ENCODE peak calls at places on chromosomes 2 and 18, in eight cellular contexts. One of them, this sample, is unnamed.

GRCh38 chr2:101151141-101151858 is at the start of gene TBC1D8:
- DNase-seq in progenitor cell of endocrine pancreas: peak
- DNase-seq in AG04450: peak
- DNase-seq in AG04449: no peak
- DNase-seq in fibroblast of lung: peak
- DNase-seq in coronary artery: peak
- DNase-seq in PC-3: peak
- DNase-seq in H9: peak
- DNase-seq in this sample: peak

GRCh38 chr2:121804997-121805766 is 49.7 kb downstream of the TSN start:
- DNase-seq in progenitor cell of endocrine pancreas: no peak
- DNase-seq in AG04450: no peak
- DNase-seq in AG04449: no peak
- DNase-seq in fibroblast of lung: no peak
- DNase-seq in coronary artery: no peak
- DNase-seq in PC-3: no peak
- DNase-seq in H9: no peak
- DNase-seq in this sample: no peak

GRCh38 chr2:159902722-159903121 is 104.7 kb upstream of the CD302 start:
- DNase-seq in progenitor cell of endocrine pancreas: no peak
- DNase-seq in AG04450: no peak
- DNase-seq in AG04449: no peak
- DNase-seq in fibroblast of lung: no peak
- DNase-seq in coronary artery: no peak
- DNase-seq in PC-3: no peak
- DNase-seq in H9: no peak
- DNase-seq in this sample: no peak

GRCh38 chr2:133266075-133266925 is 302.0 kb downstream of the NCKAP5 start:
- DNase-seq in progenitor cell of endocrine pancreas: peak
- DNase-seq in AG04450: no peak
- DNase-seq in AG04449: no peak
- DNase-seq in fibroblast of lung: peak
- DNase-seq in coronary artery: no peak
- DNase-seq in PC-3: peak
- DNase-seq in H9: peak
- DNase-seq in this sample: no peak

GRCh38 chr2:234204480-234204879 is 154.0 kb downstream of the SPP2 start:
- DNase-seq in progenitor cell of endocrine pancreas: no peak
- DNase-seq in AG04450: no peak
- DNase-seq in AG04449: no peak
- DNase-seq in fibroblast of lung: peak
- DNase-seq in coronary artery: no peak
- DNase-seq in PC-3: peak
- DNase-seq in H9: no peak
- DNase-seq in this sample: no peak

GRCh38 chr2:182070736-182071135 is 85.1 kb downstream of the PPP1R1C start:
- DNase-seq in progenitor cell of endocrine pancreas: no peak
- DNase-seq in AG04450: no peak
- DNase-seq in AG04449: no peak
- DNase-seq in fibroblast of lung: no peak
- DNase-seq in coronary artery: no peak
- DNase-seq in PC-3: no peak
- DNase-seq in H9: no peak
- DNase-seq in this sample: no peak

GRCh38 chr2:231605607-231606091 is 13.0 kb downstream of the TEX44 start:
- DNase-seq in progenitor cell of endocrine pancreas: no peak
- DNase-seq in AG04450: no peak
- DNase-seq in AG04449: no peak
- DNase-seq in fibroblast of lung: no peak
- DNase-seq in coronary artery: peak
- DNase-seq in PC-3: no peak
- DNase-seq in H9: no peak
- DNase-seq in this sample: no peak

GRCh38 chr2:80050246-80050645 is 254.3 kb downstream of the LRRTM1 start:
- DNase-seq in progenitor cell of endocrine pancreas: no peak
- DNase-seq in AG04450: no peak
- DNase-seq in AG04449: no peak
- DNase-seq in fibroblast of lung: no peak
- DNase-seq in coronary artery: no peak
- DNase-seq in PC-3: no peak
- DNase-seq in H9: no peak
- DNase-seq in this sample: no peak

GRCh38 chr18:51447351-51447896 is 249.9 kb upstream of the MEX3C start:
- DNase-seq in progenitor cell of endocrine pancreas: no peak
- DNase-seq in AG04450: no peak
- DNase-seq in AG04449: no peak
- DNase-seq in fibroblast of lung: no peak
- DNase-seq in coronary artery: no peak
- DNase-seq in PC-3: no peak
- DNase-seq in H9: peak
- DNase-seq in this sample: no peak

GRCh38 chr18:35040988-35041751 is at the start of gene MAPRE2:
- DNase-seq in progenitor cell of endocrine pancreas: peak
- DNase-seq in AG04450: peak
- DNase-seq in AG04449: peak
- DNase-seq in fibroblast of lung: peak
- DNase-seq in coronary artery: peak
- DNase-seq in PC-3: peak
- DNase-seq in H9: peak
- DNase-seq in this sample: peak
- TF ChIP-seq CTCF in progenitor cell of endocrine pancreas: no peak
- TF ChIP-seq CTCF in AG04450: no peak
- TF ChIP-seq CTCF in AG04449: no peak
- TF ChIP-seq CTCF in fibroblast of lung: no peak
- TF ChIP-seq CTCF in coronary artery: no peak
- TF ChIP-seq CTCF in PC-3: no peak
- TF ChIP-seq CTCF in H9: no peak
- TF ChIP-seq CTCF in this sample: peak

GRCh38 chr2:136058262-136058661 is 59.7 kb downstream of the CXCR4 start:
- DNase-seq in progenitor cell of endocrine pancreas: no peak
- DNase-seq in AG04450: no peak
- DNase-seq in AG04449: no peak
- DNase-seq in fibroblast of lung: no peak
- DNase-seq in coronary artery: no peak
- DNase-seq in PC-3: no peak
- DNase-seq in H9: no peak
- DNase-seq in this sample: no peak

GRCh38 chr2:136057023-136057801 is 60.7 kb downstream of the CXCR4 start:
- DNase-seq in progenitor cell of endocrine pancreas: no peak
- DNase-seq in AG04450: no peak
- DNase-seq in AG04449: no peak
- DNase-seq in fibroblast of lung: no peak
- DNase-seq in coronary artery: no peak
- DNase-seq in PC-3: no peak
- DNase-seq in H9: no peak
- DNase-seq in this sample: no peak

GRCh38 chr2:136054856-136055255 is 63.1 kb downstream of the CXCR4 start:
- DNase-seq in progenitor cell of endocrine pancreas: no peak
- DNase-seq in AG04450: no peak
- DNase-seq in AG04449: no peak
- DNase-seq in fibroblast of lung: no peak
- DNase-seq in coronary artery: no peak
- DNase-seq in PC-3: no peak
- DNase-seq in H9: no peak
- DNase-seq in this sample: no peak

GRCh38 chr2:136057802-136058140 is 60.2 kb downstream of the CXCR4 start:
- DNase-seq in progenitor cell of endocrine pancreas: no peak
- DNase-seq in AG04450: no peak
- DNase-seq in AG04449: no peak
- DNase-seq in fibroblast of lung: no peak
- DNase-seq in coronary artery: no peak
- DNase-seq in PC-3: no peak
- DNase-seq in H9: no peak
- DNase-seq in this sample: no peak

GRCh38 chr2:136056077-136056688 is 61.8 kb downstream of the CXCR4 start:
- DNase-seq in progenitor cell of endocrine pancreas: no peak
- DNase-seq in AG04450: no peak
- DNase-seq in AG04449: no peak
- DNase-seq in fibroblast of lung: no peak
- DNase-seq in coronary artery: no peak
- DNase-seq in PC-3: no peak
- DNase-seq in H9: no peak
- DNase-seq in this sample: no peak
- TF ChIP-seq CTCF in progenitor cell of endocrine pancreas: no peak
- TF ChIP-seq CTCF in AG04450: no peak
- TF ChIP-seq CTCF in AG04449: no peak
- TF ChIP-seq CTCF in fibroblast of lung: no peak
- TF ChIP-seq CTCF in coronary artery: no peak
- TF ChIP-seq CTCF in PC-3: no peak
- TF ChIP-seq CTCF in H9: no peak
- TF ChIP-seq CTCF in this sample: no peak

DNA sequence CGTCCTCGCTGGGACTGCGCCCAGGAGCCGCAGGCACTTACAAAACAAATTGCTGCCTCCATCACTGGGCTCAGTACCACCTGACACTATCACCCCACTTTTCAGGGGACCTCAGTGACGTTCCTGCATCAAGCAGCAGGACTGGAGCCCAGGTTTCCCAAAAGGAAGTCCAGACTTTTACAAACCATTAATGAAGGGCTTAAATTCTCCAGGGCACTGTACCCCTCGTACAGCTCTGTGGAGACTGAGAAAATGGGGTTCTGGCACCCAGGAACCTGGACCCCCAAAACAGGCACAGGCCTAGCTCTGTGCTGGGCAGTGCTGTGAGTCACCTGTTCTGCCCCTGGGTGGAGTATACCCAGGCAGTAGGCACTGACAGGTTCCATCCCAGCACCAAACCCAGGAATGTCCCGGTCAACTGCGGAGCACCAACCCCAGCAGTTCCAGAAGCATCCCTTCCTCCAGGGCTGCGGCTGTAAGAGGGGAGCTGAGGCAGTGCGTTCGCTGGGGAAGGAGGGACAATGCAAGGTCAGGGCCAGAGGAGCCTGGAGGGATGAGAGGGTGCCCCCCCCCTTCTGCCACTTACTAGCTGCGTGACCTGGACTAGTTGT is 24.6 kb upstream of the NOTO start:
- DNase-seq in progenitor cell of endocrine pancreas: no peak
- DNase-seq in AG04450: no peak
- DNase-seq in AG04449: no peak
- DNase-seq in fibroblast of lung: no peak
- DNase-seq in coronary artery: no peak
- DNase-seq in PC-3: no peak
- DNase-seq in H9: peak
- DNase-seq in this sample: no peak
- TF ChIP-seq CTCF in progenitor cell of endocrine pancreas: no peak
- TF ChIP-seq CTCF in AG04450: no peak
- TF ChIP-seq CTCF in AG04449: no peak
- TF ChIP-seq CTCF in fibroblast of lung: no peak
- TF ChIP-seq CTCF in coronary artery: no peak
- TF ChIP-seq CTCF in PC-3: peak
- TF ChIP-seq CTCF in H9: peak
- TF ChIP-seq CTCF in this sample: peak

GRCh38 chr2:75574106-75574505 is 13.4 kb upstream of the EVA1A start:
- DNase-seq in progenitor cell of endocrine pancreas: no peak
- DNase-seq in AG04450: no peak
- DNase-seq in AG04449: no peak
- DNase-seq in fibroblast of lung: no peak
- DNase-seq in coronary artery: no peak
- DNase-seq in PC-3: peak
- DNase-seq in H9: no peak
- DNase-seq in this sample: no peak
- TF ChIP-seq CTCF in progenitor cell of endocrine pancreas: no peak
- TF ChIP-seq CTCF in AG04450: no peak
- TF ChIP-seq CTCF in AG04449: peak
- TF ChIP-seq CTCF in fibroblast of lung: no peak
- TF ChIP-seq CTCF in coronary artery: no peak
- TF ChIP-seq CTCF in PC-3: peak
- TF ChIP-seq CTCF in H9: peak
- TF ChIP-seq CTCF in this sample: no peak

GRCh38 chr2:25018681-25019080 is 23.2 kb upstream of the EFR3B start:
- DNase-seq in progenitor cell of endocrine pancreas: no peak
- DNase-seq in AG04450: no peak
- DNase-seq in AG04449: no peak
- DNase-seq in fibroblast of lung: no peak
- DNase-seq in coronary artery: no peak
- DNase-seq in PC-3: no peak
- DNase-seq in H9: no peak
- DNase-seq in this sample: no peak
- TF ChIP-seq CTCF in progenitor cell of endocrine pancreas: no peak
- TF ChIP-seq CTCF in AG04450: no peak
- TF ChIP-seq CTCF in AG04449: no peak
- TF ChIP-seq CTCF in fibroblast of lung: no peak
- TF ChIP-seq CTCF in coronary artery: no peak
- TF ChIP-seq CTCF in PC-3: no peak
- TF ChIP-seq CTCF in H9: no peak
- TF ChIP-seq CTCF in this sample: no peak

DNA sequence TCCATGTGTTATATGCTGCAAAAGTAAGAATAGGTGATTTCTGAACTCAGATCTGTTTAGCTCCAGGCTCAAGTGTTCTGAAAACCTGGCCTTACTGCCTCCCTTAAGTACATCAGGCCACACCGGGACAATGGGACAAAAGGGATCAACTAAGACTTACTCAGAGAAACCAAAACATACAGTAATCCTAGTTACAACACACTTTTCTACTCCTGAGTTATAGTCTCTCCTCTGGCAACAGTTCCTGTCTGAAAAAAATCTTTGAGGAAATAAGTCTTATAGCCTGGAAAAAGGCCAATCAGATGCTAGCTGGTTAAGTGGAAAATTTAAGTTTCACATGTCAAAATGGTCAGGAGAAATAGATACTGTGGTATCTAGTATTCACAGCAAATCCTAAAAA is 5.6 kb downstream of the METTL5 start:
- DNase-seq in progenitor cell of endocrine pancreas: no peak
- DNase-seq in AG04450: no peak
- DNase-seq in AG04449: no peak
- DNase-seq in fibroblast of lung: peak
- DNase-seq in coronary artery: no peak
- DNase-seq in PC-3: peak
- DNase-seq in H9: no peak
- DNase-seq in this sample: no peak
- TF ChIP-seq CTCF in progenitor cell of endocrine pancreas: no peak
- TF ChIP-seq CTCF in AG04450: no peak
- TF ChIP-seq CTCF in AG04449: no peak
- TF ChIP-seq CTCF in fibroblast of lung: no peak
- TF ChIP-seq CTCF in coronary artery: no peak
- TF ChIP-seq CTCF in PC-3: no peak
- TF ChIP-seq CTCF in H9: no peak
- TF ChIP-seq CTCF in this sample: no peak

GRCh38 chr2:219457784-219458369 is 23.2 kb downstream of the SPEG start:
- DNase-seq in progenitor cell of endocrine pancreas: no peak
- DNase-seq in AG04450: no peak
- DNase-seq in AG04449: no peak
- DNase-seq in fibroblast of lung: no peak
- DNase-seq in coronary artery: no peak
- DNase-seq in PC-3: peak
- DNase-seq in H9: no peak
- DNase-seq in this sample: no peak
- TF ChIP-seq CTCF in progenitor cell of endocrine pancreas: peak
- TF ChIP-seq CTCF in AG04450: no peak
- TF ChIP-seq CTCF in AG04449: no peak
- TF ChIP-seq CTCF in fibroblast of lung: no peak
- TF ChIP-seq CTCF in coronary artery: no peak
- TF ChIP-seq CTCF in PC-3: peak
- TF ChIP-seq CTCF in H9: peak
- TF ChIP-seq CTCF in this sample: no peak